ENCODE peak calls at places on chromosomes 4 and X, in seven cellular contexts. One of them, this sample, is unnamed.
A peak's percentile ranks its signal among the peaks of the same experiment; 100 is the strongest.

GRCh38 chrX:1493877-1494510 is 41.3 kb upstream of the ASMTL start:
- DNase-seq in AG04449: no peak
- DNase-seq in GM06990: peak; percentile 76
- DNase-seq in fibroblast of mammary gland: no peak
- DNase-seq in fibroblast of pulmonary artery: no peak
- DNase-seq in naive thymus-derived CD4-positive, alpha-beta T cell: no peak
- DNase-seq in CD4-positive, alpha-beta memory T cell: no peak
- DNase-seq in this sample: no peak

GRCh38 chrX:12997898-12998687 is 23.2 kb downstream of the TMSB4X start:
- DNase-seq in AG04449: no peak
- DNase-seq in GM06990: no peak
- DNase-seq in fibroblast of mammary gland: no peak
- DNase-seq in fibroblast of pulmonary artery: no peak
- DNase-seq in naive thymus-derived CD4-positive, alpha-beta T cell: no peak
- DNase-seq in CD4-positive, alpha-beta memory T cell: no peak
- DNase-seq in this sample: no peak

GRCh38 chrX:74519870-74520269 is 94.6 kb downstream of the RLIM start:
- DNase-seq in AG04449: no peak
- DNase-seq in GM06990: no peak
- DNase-seq in fibroblast of mammary gland: peak; percentile 37
- DNase-seq in fibroblast of pulmonary artery: no peak
- DNase-seq in naive thymus-derived CD4-positive, alpha-beta T cell: no peak
- DNase-seq in CD4-positive, alpha-beta memory T cell: no peak
- DNase-seq in this sample: no peak

GRCh38 chrX:124098089-124098488 is 136.6 kb downstream of the STAG2 start:
- DNase-seq in AG04449: no peak
- DNase-seq in GM06990: no peak
- DNase-seq in fibroblast of mammary gland: peak; percentile 54
- DNase-seq in fibroblast of pulmonary artery: peak; percentile 48
- DNase-seq in naive thymus-derived CD4-positive, alpha-beta T cell: peak; percentile 15
- DNase-seq in CD4-positive, alpha-beta memory T cell: peak; percentile 17
- DNase-seq in this sample: peak; percentile 41

GRCh38 chr4:79292008-79292407 is 33.9 kb downstream of the NAA11 start:
- DNase-seq in AG04449: no peak
- DNase-seq in GM06990: peak; percentile 20
- DNase-seq in fibroblast of mammary gland: no peak
- DNase-seq in fibroblast of pulmonary artery: no peak
- DNase-seq in naive thymus-derived CD4-positive, alpha-beta T cell: no peak
- DNase-seq in CD4-positive, alpha-beta memory T cell: no peak
- DNase-seq in this sample: no peak

GRCh38 chrX:140815868-140816267 is 106.3 kb downstream of the LINC00632 start:
- DNase-seq in AG04449: no peak
- DNase-seq in GM06990: no peak
- DNase-seq in fibroblast of mammary gland: peak; percentile 24
- DNase-seq in fibroblast of pulmonary artery: peak; percentile 48
- DNase-seq in naive thymus-derived CD4-positive, alpha-beta T cell: no peak
- DNase-seq in CD4-positive, alpha-beta memory T cell: no peak
- DNase-seq in this sample: peak; percentile 10

GRCh38 chrX:136450050-136450830 is 37.5 kb upstream of the BRS3 start:
- DNase-seq in AG04449: no peak
- DNase-seq in GM06990: no peak
- DNase-seq in fibroblast of mammary gland: no peak
- DNase-seq in fibroblast of pulmonary artery: no peak
- DNase-seq in naive thymus-derived CD4-positive, alpha-beta T cell: no peak
- DNase-seq in CD4-positive, alpha-beta memory T cell: no peak
- DNase-seq in this sample: peak; percentile 23

GRCh38 chr4:5366421-5366820 is 315.1 kb downstream of the STK32B start:
- DNase-seq in AG04449: peak; percentile 10
- DNase-seq in GM06990: no peak
- DNase-seq in fibroblast of mammary gland: peak; percentile 8
- DNase-seq in fibroblast of pulmonary artery: no peak
- DNase-seq in naive thymus-derived CD4-positive, alpha-beta T cell: no peak
- DNase-seq in CD4-positive, alpha-beta memory T cell: no peak
- DNase-seq in this sample: peak; percentile 14

GRCh38 chr4:107183155-107183774 is 147.2 kb upstream of the DKK2 start:
- DNase-seq in AG04449: no peak
- DNase-seq in GM06990: peak; percentile 1
- DNase-seq in fibroblast of mammary gland: peak; percentile 73
- DNase-seq in fibroblast of pulmonary artery: peak; percentile 76
- DNase-seq in naive thymus-derived CD4-positive, alpha-beta T cell: no peak
- DNase-seq in CD4-positive, alpha-beta memory T cell: peak; percentile 23
- DNase-seq in this sample: peak; percentile 60

DNA sequence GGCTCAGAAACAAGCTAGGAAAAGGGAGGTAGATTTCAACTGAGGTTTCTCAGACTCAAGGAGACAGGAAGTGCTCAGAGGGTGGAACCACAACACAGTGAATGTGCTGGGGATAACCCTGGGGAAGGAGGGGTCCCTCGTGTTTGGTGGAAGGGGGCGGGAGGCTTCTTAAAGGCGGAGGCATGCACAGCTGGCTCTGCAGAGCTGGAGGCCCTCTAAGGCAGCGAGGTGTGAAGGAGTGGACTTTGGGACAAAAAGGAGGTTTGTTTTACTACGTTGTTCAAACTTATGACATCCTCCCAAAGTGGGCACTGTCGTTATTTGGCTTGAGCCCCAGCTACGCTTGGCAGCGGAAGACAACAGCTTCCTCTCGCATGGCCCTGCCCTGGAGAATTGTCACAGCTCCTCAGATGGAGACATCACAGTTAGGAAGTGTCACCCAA is 21.7 kb upstream of the MTM1 start:
- DNase-seq in AG04449: no peak
- DNase-seq in GM06990: no peak
- DNase-seq in fibroblast of mammary gland: no peak
- DNase-seq in fibroblast of pulmonary artery: peak; percentile 30
- DNase-seq in naive thymus-derived CD4-positive, alpha-beta T cell: peak; percentile 50
- DNase-seq in CD4-positive, alpha-beta memory T cell: peak; percentile 60
- DNase-seq in this sample: no peak
- H3K4me3 ChIP-seq in AG04449: no peak overlapping the region
- H3K4me3 ChIP-seq in GM06990: no peak overlapping the region
- H3K4me3 ChIP-seq in fibroblast of mammary gland: no peak overlapping the region
- H3K4me3 ChIP-seq in fibroblast of pulmonary artery: no peak overlapping the region
- H3K4me3 ChIP-seq in naive thymus-derived CD4-positive, alpha-beta T cell: peak overlapping the region; percentile 43
- H3K4me3 ChIP-seq in CD4-positive, alpha-beta memory T cell: no peak overlapping the region
- H3K4me3 ChIP-seq in this sample: no peak overlapping the region

GRCh38 chr4:129218355-129218754 is 122.4 kb downstream of the C4orf33 start:
- DNase-seq in AG04449: no peak
- DNase-seq in GM06990: no peak
- DNase-seq in fibroblast of mammary gland: peak; percentile 31
- DNase-seq in fibroblast of pulmonary artery: peak; percentile 18
- DNase-seq in naive thymus-derived CD4-positive, alpha-beta T cell: no peak
- DNase-seq in CD4-positive, alpha-beta memory T cell: no peak
- DNase-seq in this sample: no peak
- H3K4me3 ChIP-seq in AG04449: no peak overlapping the region
- H3K4me3 ChIP-seq in GM06990: no peak overlapping the region
- H3K4me3 ChIP-seq in fibroblast of mammary gland: no peak overlapping the region
- H3K4me3 ChIP-seq in fibroblast of pulmonary artery: no peak overlapping the region
- H3K4me3 ChIP-seq in naive thymus-derived CD4-positive, alpha-beta T cell: no peak overlapping the region
- H3K4me3 ChIP-seq in CD4-positive, alpha-beta memory T cell: no peak overlapping the region
- H3K4me3 ChIP-seq in this sample: no peak overlapping the region

GRCh38 chrX:129981752-129982299 is 609 bp upstream of the BCORL1 start:
- DNase-seq in AG04449: no peak
- DNase-seq in GM06990: no peak
- DNase-seq in fibroblast of mammary gland: no peak
- DNase-seq in fibroblast of pulmonary artery: no peak
- DNase-seq in naive thymus-derived CD4-positive, alpha-beta T cell: no peak
- DNase-seq in CD4-positive, alpha-beta memory T cell: no peak
- DNase-seq in this sample: no peak

GRCh38 chrX:129980540-129981206 is 1.8 kb upstream of the BCORL1 start:
- DNase-seq in AG04449: no peak
- DNase-seq in GM06990: peak; percentile 30
- DNase-seq in fibroblast of mammary gland: no peak
- DNase-seq in fibroblast of pulmonary artery: no peak
- DNase-seq in naive thymus-derived CD4-positive, alpha-beta T cell: no peak
- DNase-seq in CD4-positive, alpha-beta memory T cell: no peak
- DNase-seq in this sample: peak; percentile 27

GRCh38 chrX:129980043-129980442 is 2.4 kb upstream of the BCORL1 start:
- DNase-seq in AG04449: no peak
- DNase-seq in GM06990: peak; percentile 23
- DNase-seq in fibroblast of mammary gland: no peak
- DNase-seq in fibroblast of pulmonary artery: no peak
- DNase-seq in naive thymus-derived CD4-positive, alpha-beta T cell: no peak
- DNase-seq in CD4-positive, alpha-beta memory T cell: no peak
- DNase-seq in this sample: no peak

GRCh38 chrX:129982300-129983246 is at the start of gene BCORL1:
- DNase-seq in AG04449: peak; percentile 55
- DNase-seq in GM06990: peak; percentile 94
- DNase-seq in fibroblast of mammary gland: peak; percentile 87
- DNase-seq in fibroblast of pulmonary artery: peak; percentile 95
- DNase-seq in naive thymus-derived CD4-positive, alpha-beta T cell: peak; percentile 78
- DNase-seq in CD4-positive, alpha-beta memory T cell: peak; percentile 87
- DNase-seq in this sample: peak; percentile 93

DNA sequence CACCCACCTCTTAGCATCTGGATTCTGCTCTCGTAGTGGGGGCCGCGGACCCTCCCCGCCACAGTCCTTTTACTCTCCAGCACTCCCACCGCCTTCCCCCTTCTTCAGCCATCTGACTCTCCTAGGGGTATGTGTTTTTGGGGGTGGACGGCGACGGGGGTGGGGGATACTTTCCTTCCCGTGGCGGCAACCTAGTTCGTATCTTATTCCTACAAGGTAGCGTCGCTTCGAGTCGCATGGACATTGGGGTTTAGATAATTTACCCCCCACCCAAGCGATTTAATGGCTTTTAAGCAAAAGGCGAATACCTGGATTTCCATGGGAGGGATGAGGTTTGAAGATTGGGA is 1.3 kb upstream of the BCORL1 start:
- DNase-seq in AG04449: no peak
- DNase-seq in GM06990: no peak
- DNase-seq in fibroblast of mammary gland: no peak
- DNase-seq in fibroblast of pulmonary artery: no peak
- DNase-seq in naive thymus-derived CD4-positive, alpha-beta T cell: no peak
- DNase-seq in CD4-positive, alpha-beta memory T cell: no peak
- DNase-seq in this sample: no peak
- H3K4me3 ChIP-seq in AG04449: peak overlapping the region; percentile 53
- H3K4me3 ChIP-seq in GM06990: peak overlapping the region; percentile 54
- H3K4me3 ChIP-seq in fibroblast of mammary gland: peak overlapping the region; percentile 49
- H3K4me3 ChIP-seq in fibroblast of pulmonary artery: peak overlapping the region; percentile 59
- H3K4me3 ChIP-seq in naive thymus-derived CD4-positive, alpha-beta T cell: peak overlapping the region; percentile 44
- H3K4me3 ChIP-seq in CD4-positive, alpha-beta memory T cell: peak overlapping the region; percentile 29
- H3K4me3 ChIP-seq in this sample: peak overlapping the region; percentile 70

GRCh38 chr4:137361756-137362470 is 170.4 kb downstream of the PCDH18 start:
- DNase-seq in AG04449: no peak
- DNase-seq in GM06990: no peak
- DNase-seq in fibroblast of mammary gland: peak; percentile 31
- DNase-seq in fibroblast of pulmonary artery: no peak
- DNase-seq in naive thymus-derived CD4-positive, alpha-beta T cell: no peak
- DNase-seq in CD4-positive, alpha-beta memory T cell: no peak
- DNase-seq in this sample: no peak
- H3K4me3 ChIP-seq in AG04449: no peak overlapping the region
- H3K4me3 ChIP-seq in GM06990: no peak overlapping the region
- H3K4me3 ChIP-seq in fibroblast of mammary gland: no peak overlapping the region
- H3K4me3 ChIP-seq in fibroblast of pulmonary artery: no peak overlapping the region
- H3K4me3 ChIP-seq in naive thymus-derived CD4-positive, alpha-beta T cell: no peak overlapping the region
- H3K4me3 ChIP-seq in CD4-positive, alpha-beta memory T cell: no peak overlapping the region
- H3K4me3 ChIP-seq in this sample: no peak overlapping the region

GRCh38 chr4:53913098-53913497 is 151.3 kb downstream of the CHIC2 start:
- DNase-seq in AG04449: no peak
- DNase-seq in GM06990: no peak
- DNase-seq in fibroblast of mammary gland: no peak
- DNase-seq in fibroblast of pulmonary artery: no peak
- DNase-seq in naive thymus-derived CD4-positive, alpha-beta T cell: no peak
- DNase-seq in CD4-positive, alpha-beta memory T cell: no peak
- DNase-seq in this sample: no peak
- H3K4me3 ChIP-seq in AG04449: no peak overlapping the region
- H3K4me3 ChIP-seq in GM06990: no peak overlapping the region
- H3K4me3 ChIP-seq in fibroblast of mammary gland: no peak overlapping the region
- H3K4me3 ChIP-seq in fibroblast of pulmonary artery: no peak overlapping the region
- H3K4me3 ChIP-seq in naive thymus-derived CD4-positive, alpha-beta T cell: no peak overlapping the region
- H3K4me3 ChIP-seq in CD4-positive, alpha-beta memory T cell: no peak overlapping the region
- H3K4me3 ChIP-seq in this sample: no peak overlapping the region

This sample was measured in fibroblast of villous mesenchyme.